ENCODE peak calls at places on chromosomes 7 and 10, in seven cellular contexts. A, M, L, Y, O, K and D are unnamed samples.

GRCh38 chr10:43338117-43338516 is 33.3 kb upstream of the FXYD4 start:
- DNase-seq in A (no peak), M (peak), L (no peak), Y (no peak), O (no peak), K (no peak), D (no peak)

GRCh38 chr7:33107136-33108066 is 1.8 kb downstream of the RP9 start:
- DNase-seq in A (no peak), M (peak), L (peak), Y (no peak), O (peak), K (peak), D (peak)

GRCh38 chr7:27192546-27193334 is 7.2 kb downstream of the HOXA13 start:
- DNase-seq in A (no peak), M (peak), L (no peak), Y (no peak), O (no peak), K (peak), D (no peak)

GRCh38 chr7:51224811-51225581 is 91.6 kb downstream of the COBL start:
- DNase-seq in A (peak), M (no peak), L (peak), Y (no peak), O (peak), K (peak), D (peak)

GRCh38 chr7:140059288-140060242 is 3.2 kb downstream of the PARP12 start:
- DNase-seq in A (peak), M (peak), L (peak), Y (no peak), O (peak), K (peak), D (no peak)

GRCh38 chr7:91264924-91265681 is 870 bp downstream of the FZD1 start:
- DNase-seq in A (no peak), M (peak), L (no peak), Y (no peak), O (no peak), K (peak), D (peak)

GRCh38 chr7:4416436-4417092 is 265.5 kb upstream of the FOXK1 start:
- DNase-seq in A (no peak), M (peak), L (no peak), Y (no peak), O (peak), K (no peak), D (no peak)

GRCh38 chr10:59905735-59906416 is 480 bp downstream of the CCDC6 start:
- DNase-seq in A (no peak), M (peak), L (no peak), Y (no peak), O (peak), K (no peak), D (no peak)

GRCh38 chr10:132642732-132643008 is 105.1 kb downstream of the INPP5A start:
- DNase-seq in A (no peak), M (no peak), L (no peak), Y (no peak), O (no peak), K (no peak), D (no peak)

GRCh38 chr10:72175166-72175565 is 40.6 kb upstream of the ANAPC16 start:
- DNase-seq in A (no peak), M (no peak), L (no peak), Y (peak), O (no peak), K (no peak), D (no peak)

GRCh38 chr10:113179966-113180365 is 229.9 kb downstream of the TCF7L2 start:
- DNase-seq in A (no peak), M (no peak), L (no peak), Y (no peak), O (no peak), K (peak), D (no peak)

GRCh38 chr7:142581341-142581740 is 167.9 kb upstream of the PRSS1 start:
- DNase-seq in A (no peak), M (no peak), L (no peak), Y (no peak), O (no peak), K (no peak), D (no peak)

GRCh38 chr7:135199439-135199838 is 11.9 kb downstream of the WDR91 start:
- DNase-seq in A (no peak), M (no peak), L (no peak), Y (no peak), O (no peak), K (no peak), D (no peak)

GRCh38 chr10:31836569-31837406 is 91.8 kb downstream of the ARHGAP12 start:
- DNase-seq in A (peak), M (peak), L (peak), Y (no peak), O (peak), K (no peak), D (peak)

GRCh38 chr10:13091816-13092215 is 8.1 kb upstream of the OPTN start:
- DNase-seq in A (no peak), M (no peak), L (no peak), Y (no peak), O (peak), K (no peak), D (no peak)

GRCh38 chr10:110156046-110156445 is 51.4 kb upstream of the MXI1 start:
- DNase-seq in A (no peak), M (no peak), L (no peak), Y (no peak), O (no peak), K (peak), D (no peak)

GRCh38 chr10:108911814-108912541 is 1011.3 kb downstream of the XPNPEP1 start:
- DNase-seq in A (no peak), M (peak), L (peak), Y (no peak), O (no peak), K (peak), D (peak)

GRCh38 chr10:10992072-10992471 is 25.6 kb upstream of the CELF2 start:
- DNase-seq in A (no peak), M (no peak), L (no peak), Y (no peak), O (no peak), K (no peak), D (no peak)

GRCh38 chr10:119206603-119207366 is 586 bp upstream of the GRK5 start:
- DNase-seq in A (no peak), M (peak), L (no peak), Y (no peak), O (peak), K (peak), D (no peak)

GRCh38 chr10:59971915-59972314 is 65.6 kb upstream of the CCDC6 start:
- DNase-seq in A (no peak), M (peak), L (peak), Y (no peak), O (no peak), K (no peak), D (no peak)

GRCh38 chr10:63204667-63205391 is 71.7 kb downstream of the NRBF2 start:
- DNase-seq in A (no peak), M (no peak), L (no peak), Y (no peak), O (no peak), K (no peak), D (no peak)

GRCh38 chr10:61899997-61900828 is 1.3 kb upstream of the ARID5B start:
- DNase-seq in A (no peak), M (peak), L (peak), Y (peak), O (peak), K (no peak), D (no peak)

GRCh38 chr7:23277359-23277989 is 21.7 kb upstream of the MALSU1 start:
- DNase-seq in A (peak), M (peak), L (peak), Y (peak), O (peak), K (no peak), D (peak)

GRCh38 chr7:138004936-138005335 is 3.0 kb upstream of the CREB3L2 start:
- DNase-seq in A (no peak), M (no peak), L (no peak), Y (no peak), O (no peak), K (no peak), D (no peak)

GRCh38 chr7:128266891-128267839 is 26.1 kb downstream of the LEP start:
- DNase-seq in A (no peak), M (peak), L (peak), Y (no peak), O (no peak), K (peak), D (peak)

GRCh38 chr10:102675887-102676616 is 31.8 kb downstream of the TRIM8 start:
- DNase-seq in A (no peak), M (no peak), L (peak), Y (no peak), O (no peak), K (no peak), D (no peak)

GRCh38 chr10:17175551-17175950 is 25.9 kb downstream of the TRDMT1 start:
- DNase-seq in A (no peak), M (no peak), L (no peak), Y (no peak), O (no peak), K (no peak), D (no peak)

GRCh38 chr10:103881420-103882284 is 26.3 kb upstream of the SH3PXD2A start:
- DNase-seq in A (no peak), M (no peak), L (no peak), Y (no peak), O (no peak), K (no peak), D (no peak)

GRCh38 chr7:411677-412312 is 107.9 kb downstream of the PDGFA start:
- DNase-seq in A (no peak), M (peak), L (no peak), Y (no peak), O (no peak), K (no peak), D (no peak)

GRCh38 chr7:407706-408539 is 111.7 kb downstream of the PDGFA start:
- DNase-seq in A (no peak), M (no peak), L (no peak), Y (no peak), O (no peak), K (no peak), D (no peak)

GRCh38 chr7:410395-410910 is 109.2 kb downstream of the PDGFA start:
- DNase-seq in A (no peak), M (peak), L (no peak), Y (no peak), O (no peak), K (no peak), D (no peak)

GRCh38 chr7:409344-410281 is 110.0 kb downstream of the PDGFA start:
- DNase-seq in A (no peak), M (peak), L (no peak), Y (no peak), O (no peak), K (no peak), D (no peak)

GRCh38 chr7:408651-409343 is 110.8 kb downstream of the PDGFA start:
- DNase-seq in A (no peak), M (peak), L (no peak), Y (no peak), O (no peak), K (peak), D (no peak)
- TF ChIP-seq YY1 in A (no peak), M (no peak), L (no peak), Y (no peak), O (no peak), K (no peak), D (no peak)

GRCh38 chr10:124648738-124649137 is 95.4 kb downstream of the FAM53B start:
- DNase-seq in A (no peak), M (peak), L (no peak), Y (peak), O (peak), K (no peak), D (no peak)
- TF ChIP-seq YY1 in A (no peak), M (no peak), L (no peak), Y (no peak), O (no peak), K (no peak), D (no peak)

GRCh38 chr7:94514917-94515316 is 5.3 kb downstream of the CASD1 start:
- DNase-seq in A (no peak), M (peak), L (no peak), Y (no peak), O (no peak), K (no peak), D (no peak)

GRCh38 chr7:94511763-94512162 is 2.2 kb downstream of the CASD1 start:
- DNase-seq in A (no peak), M (no peak), L (no peak), Y (no peak), O (no peak), K (no peak), D (no peak)

GRCh38 chr7:94514140-94514889 is 4.7 kb downstream of the CASD1 start:
- DNase-seq in A (no peak), M (no peak), L (no peak), Y (no peak), O (no peak), K (no peak), D (no peak)

GRCh38 chr7:94513565-94513860 is 3.9 kb downstream of the CASD1 start:
- DNase-seq in A (no peak), M (no peak), L (no peak), Y (no peak), O (no peak), K (no peak), D (no peak)

DNA sequence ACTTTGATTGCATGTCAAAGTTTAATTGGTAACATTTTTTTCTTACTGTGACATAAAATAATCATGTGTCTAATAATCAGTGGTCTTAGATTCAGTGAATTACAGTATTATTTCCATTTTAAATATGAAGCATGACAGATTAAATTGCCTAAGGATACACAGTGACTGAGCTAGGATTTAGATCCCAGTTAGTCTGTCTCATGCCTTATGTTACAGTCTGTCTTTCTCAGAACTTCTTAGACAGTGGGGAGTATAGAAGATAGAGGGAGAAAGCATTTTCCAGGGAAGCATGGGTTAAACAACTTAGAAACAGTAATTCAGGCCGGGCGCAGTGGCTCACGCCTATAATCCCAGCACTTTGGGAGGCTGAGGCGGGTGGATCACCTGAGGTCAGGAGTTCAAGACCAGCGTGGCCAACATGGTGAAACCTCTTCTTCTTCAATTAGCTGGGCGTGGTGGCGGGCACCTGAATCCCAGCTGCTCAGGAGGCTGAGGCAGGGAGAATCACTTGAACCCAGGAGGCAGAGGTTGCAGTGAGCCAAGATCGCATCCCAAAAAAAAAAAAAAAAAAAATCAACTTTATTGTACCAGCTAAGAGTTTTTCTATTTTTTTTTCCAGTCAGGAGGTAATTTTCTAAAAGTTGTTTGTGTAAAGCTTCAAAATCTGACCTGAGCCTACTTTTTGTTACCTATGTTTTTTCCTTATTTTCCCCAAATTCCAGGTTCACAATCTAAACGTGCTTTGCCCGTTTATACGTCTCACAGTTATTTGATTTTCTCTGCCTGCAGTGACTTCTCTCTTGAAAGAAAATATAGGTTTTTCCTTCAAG is 3.3 kb downstream of the CASD1 start:
- DNase-seq in A (no peak), M (no peak), L (no peak), Y (no peak), O (no peak), K (no peak), D (no peak)
- TF ChIP-seq YY1 in A (no peak), M (no peak), L (no peak), Y (no peak), O (no peak), K (no peak), D (no peak)

GRCh38 chr7:85175217-85175616 is 11.6 kb downstream of the SEMA3D start:
- DNase-seq in A (no peak), M (no peak), L (no peak), Y (no peak), O (no peak), K (no peak), D (no peak)
- TF ChIP-seq YY1 in A (no peak), M (no peak), L (no peak), Y (no peak), O (no peak), K (no peak), D (no peak)

DNA sequence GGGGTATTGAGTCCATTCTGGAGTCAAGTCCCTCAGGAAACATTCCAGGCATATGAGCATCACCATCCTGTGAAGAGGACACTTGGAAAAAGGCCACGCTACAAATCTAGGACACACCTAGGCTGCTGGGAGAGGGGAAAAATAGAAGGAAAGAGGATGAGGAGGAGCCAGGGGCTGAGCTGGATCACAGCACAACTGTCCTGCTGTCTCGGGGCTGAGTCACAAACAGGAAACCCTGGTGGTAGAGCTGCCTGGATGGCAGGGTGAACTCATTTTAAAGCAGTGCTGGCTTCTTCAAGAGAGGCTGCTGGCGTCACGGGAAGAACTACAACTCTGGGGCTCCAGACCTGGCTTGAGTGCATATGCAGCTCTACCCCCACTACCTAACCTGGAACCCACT is 151.5 kb downstream of the RNF216 start:
- DNase-seq in A (peak), M (peak), L (no peak), Y (no peak), O (no peak), K (peak), D (no peak)
- TF ChIP-seq YY1 in A (no peak), M (no peak), L (no peak), Y (no peak), O (no peak), K (no peak), D (no peak)